ENCODE peak calls at places on chromosomes 2 and 18, in eight cellular contexts. L, G, I, V, H, E, M and J are unnamed samples.
A peak's percentile ranks its signal among the peaks of the same experiment; 100 is the strongest.

GRCh38 chr2:11254100-11254536 is 90.3 kb downstream of the ROCK2 start:
- DNase-seq in L (no peak), G (no peak), I (no peak), V (no peak), H (no peak), E (no peak), M (no peak), J (no peak)

GRCh38 chr18:35267161-35267651 is 22.8 kb downstream of the ZSCAN30 start:
- DNase-seq in L (peak; percentile 71), G (peak; percentile 68), I (peak; percentile 70), V (peak; percentile 57), H (peak; percentile 93), E (peak; percentile 80), M (peak; percentile 93), J (no peak)

GRCh38 chr2:112714836-112715631 is 5.8 kb upstream of the NT5DC4 start:
- DNase-seq in L (no peak), G (no peak), I (no peak), V (no peak), H (no peak), E (no peak), M (no peak), J (peak; percentile 77)

GRCh38 chr2:129267559-129267958 is 711.9 kb upstream of the RAB6C start:
- DNase-seq in L (no peak), G (no peak), I (no peak), V (no peak), H (no peak), E (no peak), M (no peak), J (no peak)

GRCh38 chr18:48229445-48230052 is 179.6 kb downstream of the ZBTB7C start:
- DNase-seq in L (no peak), G (no peak), I (no peak), V (no peak), H (no peak), E (peak; percentile 53), M (no peak), J (no peak)

GRCh38 chr18:50298443-50299284 is 11.2 kb upstream of the CXXC1 start:
- DNase-seq in L (no peak), G (no peak), I (no peak), V (no peak), H (peak; percentile 75), E (no peak), M (peak; percentile 61), J (no peak)

GRCh38 chr2:55159752-55160151 is 72.3 kb downstream of the CLHC1 start:
- DNase-seq in L (no peak), G (no peak), I (no peak), V (no peak), H (no peak), E (no peak), M (no peak), J (no peak)

GRCh38 chr2:158403237-158403636 is 53.3 kb downstream of the CCDC148 start:
- DNase-seq in L (no peak), G (no peak), I (no peak), V (no peak), H (no peak), E (no peak), M (no peak), J (peak; percentile 48)

GRCh38 chr2:216006164-216006663 is 7.1 kb downstream of the MREG start:
- DNase-seq in L (peak; percentile 44), G (peak; percentile 25), I (no peak), V (peak; percentile 11), H (peak; percentile 81), E (no peak), M (no peak), J (peak; percentile 98)

GRCh38 chr2:3201296-3201695 is 176.3 kb downstream of the EIPR1 start:
- DNase-seq in L (no peak), G (no peak), I (no peak), V (no peak), H (no peak), E (no peak), M (no peak), J (no peak)

GRCh38 chr2:129443235-129443884 is 536.1 kb upstream of the RAB6C start:
- DNase-seq in L (no peak), G (no peak), I (no peak), V (no peak), H (no peak), E (no peak), M (no peak), J (no peak)

GRCh38 chr18:3104190-3105054 is 91.5 kb upstream of the LPIN2 start:
- DNase-seq in L (no peak), G (no peak), I (no peak), V (no peak), H (no peak), E (no peak), M (no peak), J (peak; percentile 71)

GRCh38 chr18:13638684-13639083 is 87.7 kb downstream of the FAM210A start:
- DNase-seq in L (no peak), G (no peak), I (no peak), V (no peak), H (no peak), E (no peak), M (no peak), J (no peak)